ENCODE peak calls at places on chromosomes 11 and 22, in five cellular contexts. U is germinal center; E is AG20443; L is CD8-positive, alpha-beta memory T cell; P is BE2C. B is an unnamed sample.

GRCh38 chr11:126113515-126113957 is 50.9 kb upstream of the CDON start:
- DNase-seq in L (no peak), P (peak; percentile 94), E (peak; percentile 92), U (no peak), B (peak; percentile 93)

GRCh38 chr11:93738647-93739081 is 2.6 kb downstream of the TAF1D start:
- DNase-seq in E (no peak), P (no peak), U (no peak), L (no peak), B (no peak)

GRCh38 chr11:22192642-22193347 is at the start of gene ANO5:
- DNase-seq in L (no peak), U (peak; percentile 2), E (peak; percentile 23), P (peak; percentile 75), B (no peak)

GRCh38 chr22:47090591-47091240 is 328.3 kb downstream of the TBC1D22A start:
- DNase-seq in P (no peak), E (peak; percentile 45), U (no peak), L (no peak), B (peak; percentile 24)

GRCh38 chr11:112357488-112357887 is 96.8 kb upstream of the PLET1 start:
- DNase-seq in E (no peak), L (no peak), U (no peak), P (no peak), B (no peak)

GRCh38 chr11:131615611-131616010 is 245.2 kb downstream of the NTM start:
- DNase-seq in E (no peak), L (no peak), U (no peak), P (no peak), B (no peak)

GRCh38 chr11:86191874-86192273 is 52.7 kb upstream of the EED start:
- DNase-seq in E (no peak), P (no peak), L (no peak), U (no peak), B (no peak)

GRCh38 chr11:78202733-78203167 is 14.0 kb downstream of the USP35 start:
- DNase-seq in E (no peak), L (peak; percentile 37), P (no peak), U (no peak), B (no peak)

GRCh38 chr11:44837650-44838049 is 110.9 kb downstream of the TSPAN18 start:
- DNase-seq in P (no peak), U (no peak), L (no peak), E (no peak), B (no peak)

GRCh38 chr22:48960981-48961655 is 866.6 kb downstream of the BRD1 start:
- DNase-seq in E (no peak), P (no peak), L (no peak), U (no peak), B (no peak)

GRCh38 chr11:119107538-119108150 is 500 bp downstream of the C2CD2L start:
- DNase-seq in E (peak; percentile 42), U (peak; percentile 36), P (no peak), L (no peak), B (peak; percentile 31)

GRCh38 chr22:48891688-48892380 is 935.8 kb downstream of the BRD1 start:
- DNase-seq in L (no peak), P (no peak), E (no peak), U (no peak), B (no peak)

GRCh38 chr22:46951973-46952372 is 189.5 kb downstream of the TBC1D22A start:
- DNase-seq in P (no peak), U (no peak), E (no peak), L (no peak), B (no peak)

GRCh38 chr22:17836977-17837742 is 62.9 kb upstream of the BID start:
- DNase-seq in U (no peak), E (no peak), L (no peak), P (no peak), B (no peak)

GRCh38 chr11:108871152-108871551 is 206.3 kb downstream of the DDX10 start:
- DNase-seq in L (no peak), E (peak; percentile 23), U (no peak), P (peak; percentile 51), B (peak; percentile 7)

GRCh38 chr22:24580276-24580675 is 12.6 kb downstream of the LRRC75B start:
- DNase-seq in P (no peak), E (peak; percentile 71), L (no peak), U (no peak), B (peak; percentile 71)

GRCh38 chr11:130246719-130247118 is 68.0 kb downstream of the ZBTB44 start:
- DNase-seq in E (peak; percentile 17), L (no peak), P (no peak), U (no peak), B (peak; percentile 15)

GRCh38 chr22:31490496-31490925 is 869 bp upstream of the EIF4ENIF1 start:
- DNase-seq in U (peak; percentile 86), L (peak; percentile 41), E (peak; percentile 65), P (peak; percentile 39), B (peak; percentile 67)

GRCh38 chr11:121829159-121829643 is 286.8 kb downstream of the BLID start:
- DNase-seq in U (no peak), E (peak; percentile 90), L (no peak), P (no peak), B (peak; percentile 93)

GRCh38 chr11:23903044-23903704 is 593.7 kb upstream of the LUZP2 start:
- DNase-seq in U (no peak), P (no peak), E (peak; percentile 16), L (no peak), B (peak; percentile 42)

GRCh38 chr11:134862796-134863195 is 450.8 kb upstream of the B3GAT1 start:
- DNase-seq in P (no peak), U (no peak), L (no peak), E (no peak), B (no peak)

GRCh38 chr22:40324468-40325305 is 21.6 kb upstream of the ADSL start:
- DNase-seq in E (no peak), U (no peak), L (peak; percentile 20), P (no peak), B (no peak)

GRCh38 chr11:131767421-131767820 is 397.0 kb downstream of the NTM start:
- DNase-seq in E (no peak), L (no peak), P (no peak), U (no peak), B (peak; percentile 37)

GRCh38 chr11:72292106-72292790 is 48.3 kb upstream of the PHOX2A start:
- DNase-seq in E (no peak), P (peak; percentile 63), L (no peak), U (no peak), B (no peak)

GRCh38 chr11:5197538-5197937 is 2.9 kb downstream of the OR51V1 start:
- DNase-seq in U (no peak), L (no peak), P (no peak), E (peak; percentile 59), B (peak; percentile 25)

GRCh38 chr22:30752771-30753170 is 58.1 kb downstream of the OSBP2 start:
- DNase-seq in L (no peak), P (no peak), U (no peak), E (no peak), B (no peak)

GRCh38 chr11:2320591-2321310 is 18.9 kb downstream of the TSPAN32 start:
- DNase-seq in P (no peak), L (no peak), E (no peak), U (no peak), B (no peak)

GRCh38 chr11:18780329-18780728 is 11.3 kb downstream of the PTPN5 start:
- DNase-seq in L (no peak), U (no peak), E (no peak), P (no peak), B (no peak)

GRCh38 chr11:1546536-1547466 is 25.3 kb downstream of the DUSP8 start:
- DNase-seq in U (peak; percentile 77), L (peak; percentile 38), P (peak; percentile 49), E (peak; percentile 88), B (peak; percentile 74)

GRCh38 chr11:1193326-1194230 is 29.3 kb upstream of the MUC5B start:
- DNase-seq in L (no peak), E (no peak), U (no peak), P (no peak), B (no peak)

GRCh38 chr11:76624515-76625379 is 45.8 kb downstream of the LRRC32 start:
- DNase-seq in P (peak; percentile 67), L (no peak), E (no peak), U (no peak), B (no peak)

GRCh38 chr11:8085006-8085645 is 4.1 kb downstream of the TUB start:
- DNase-seq in U (no peak), P (no peak), E (no peak), L (no peak), B (no peak)

GRCh38 chr11:33065445-33066178 is 26.2 kb downstream of the TCP11L1 start:
- DNase-seq in E (peak; percentile 73), L (peak; percentile 53), P (peak; percentile 68), U (peak; percentile 71), B (peak; percentile 68)

B was measured in AG08395.